ENCODE peak calls at places on chromosomes 13 and 19, in six cellular contexts. G is cardiac muscle cell; N is CD8-positive, alpha-beta T cell; D is AG10803; J is endodermal cell; Z is lower lobe of right lung. F is an unnamed sample.

GRCh38 chr19:2775556-2776430 is 7.3 kb downstream of the SGTA start:
- DNase-seq in G (no peak), N (peak), D (peak), J (no peak), Z (peak), F (no peak)

GRCh38 chr13:46668302-46668720 is 115.3 kb downstream of the LRCH1 start:
- DNase-seq in G (no peak), N (no peak), D (peak), J (no peak), Z (no peak), F (peak)

GRCh38 chr13:85806553-85807175 is 7.4 kb upstream of the SLITRK6 start:
- DNase-seq in G (peak), N (no peak), D (peak), J (no peak), Z (no peak), F (peak)

GRCh38 chr13:92941167-92941566 is 285.4 kb upstream of the GPC6 start:
- DNase-seq in G (no peak), N (no peak), D (no peak), J (no peak), Z (no peak), F (no peak)

GRCh38 chr19:38736413-38737280 is 7.6 kb downstream of the CAPN12 start:
- DNase-seq in G (peak), N (peak), D (peak), J (peak), Z (peak), F (peak)

GRCh38 chr13:66826398-66826797 is 403.7 kb downstream of the PCDH9 start:
- DNase-seq in G (no peak), N (no peak), D (no peak), J (no peak), Z (no peak), F (no peak)

GRCh38 chr13:107669356-107669755 is 546.0 kb downstream of the LIG4 start:
- DNase-seq in G (no peak), N (no peak), D (peak), J (no peak), Z (no peak), F (no peak)

GRCh38 chr13:33489563-33489962 is 204.0 kb upstream of the STARD13 start:
- DNase-seq in G (no peak), N (no peak), D (no peak), J (no peak), Z (no peak), F (no peak)

GRCh38 chr19:5977222-5977784 is 637 bp downstream of the RANBP3 start:
- DNase-seq in G (peak), N (no peak), D (no peak), J (no peak), Z (no peak), F (no peak)

GRCh38 chr13:30806784-30807183 is 71.4 kb downstream of the ALOX5AP start:
- DNase-seq in G (peak), N (no peak), D (peak), J (no peak), Z (no peak), F (no peak)

GRCh38 chr13:75635621-75636338 is at the start of gene LMO7:
- DNase-seq in G (peak), N (peak), D (peak), J (peak), Z (peak), F (peak)

GRCh38 chr13:110125613-110126272 is 181.2 kb downstream of the COL4A1 start:
- DNase-seq in G (no peak), N (no peak), D (no peak), J (no peak), Z (no peak), F (no peak)

GRCh38 chr19:3249408-3249807 is 24.9 kb downstream of the CELF5 start:
- DNase-seq in G (no peak), N (no peak), D (no peak), J (peak), Z (no peak), F (peak)

GRCh38 chr13:91714726-91715334 is 316.4 kb downstream of the GPC5 start:
- DNase-seq in G (no peak), N (no peak), D (no peak), J (peak), Z (no peak), F (no peak)

GRCh38 chr19:18306903-18307681 is 15.8 kb downstream of the LSM4 start:
- DNase-seq in G (no peak), N (peak), D (no peak), J (peak), Z (no peak), F (peak)

GRCh38 chr19:900302-901111 is 7.2 kb downstream of the RNU6-9 start:
- DNase-seq in G (no peak), N (peak), D (no peak), J (peak), Z (no peak), F (no peak)

GRCh38 chr13:36395280-36395679 is 37.0 kb upstream of the CCNA1 start:
- DNase-seq in G (no peak), N (no peak), D (peak), J (no peak), Z (no peak), F (peak)

GRCh38 chr13:111542530-111543341 is 222.3 kb downstream of the TEX29 start:
- DNase-seq in G (no peak), N (no peak), D (no peak), J (no peak), Z (no peak), F (no peak)

GRCh38 chr19:14383898-14384669 is 2.8 kb downstream of the ADGRE5 start:
- DNase-seq in G (no peak), N (peak), D (peak), J (no peak), Z (peak), F (peak)

GRCh38 chr13:34667356-34668218 is 274.5 kb upstream of the NBEA start:
- DNase-seq in G (no peak), N (no peak), D (no peak), J (no peak), Z (no peak), F (no peak)

GRCh38 chr19:43721469-43722048 is 5.7 kb downstream of the IRGC start:
- DNase-seq in G (no peak), N (no peak), D (no peak), J (no peak), Z (no peak), F (no peak)
- TF ChIP-seq CTCF in G (no peak), N (no peak), D (no peak), J (no peak), Z (no peak), F (no peak)

GRCh38 chr19:8610928-8611284 is 391 bp upstream of the ADAMTS10 start:
- DNase-seq in G (no peak), N (no peak), D (no peak), J (no peak), Z (no peak), F (no peak)

GRCh38 chr19:8608858-8609209 is 1.7 kb downstream of the ADAMTS10 start:
- DNase-seq in G (no peak), N (no peak), D (no peak), J (no peak), Z (no peak), F (no peak)

GRCh38 chr19:8611391-8611883 is 922 bp upstream of the ADAMTS10 start:
- DNase-seq in G (no peak), N (peak), D (peak), J (peak), Z (no peak), F (no peak)

GRCh38 chr19:8609210-8610040 is 1.1 kb downstream of the ADAMTS10 start:
- DNase-seq in G (peak), N (peak), D (peak), J (peak), Z (peak), F (no peak)

GRCh38 chr19:8610041-8610927 is at the start of gene ADAMTS10:
- DNase-seq in G (peak), N (peak), D (peak), J (peak), Z (no peak), F (no peak)
- H3K4me3 ChIP-seq in G (peak), N (peak), D (peak), J (peak), Z (peak), F (no peak)

GRCh38 chr19:44807652-44808462 is 1.0 kb upstream of the BCAM start:
- DNase-seq in G (peak), N (no peak), D (peak), J (peak), Z (peak), F (no peak)
- TF ChIP-seq CTCF in G (peak), N (no peak), D (peak), J (peak), Z (peak), F (peak)

DNA sequence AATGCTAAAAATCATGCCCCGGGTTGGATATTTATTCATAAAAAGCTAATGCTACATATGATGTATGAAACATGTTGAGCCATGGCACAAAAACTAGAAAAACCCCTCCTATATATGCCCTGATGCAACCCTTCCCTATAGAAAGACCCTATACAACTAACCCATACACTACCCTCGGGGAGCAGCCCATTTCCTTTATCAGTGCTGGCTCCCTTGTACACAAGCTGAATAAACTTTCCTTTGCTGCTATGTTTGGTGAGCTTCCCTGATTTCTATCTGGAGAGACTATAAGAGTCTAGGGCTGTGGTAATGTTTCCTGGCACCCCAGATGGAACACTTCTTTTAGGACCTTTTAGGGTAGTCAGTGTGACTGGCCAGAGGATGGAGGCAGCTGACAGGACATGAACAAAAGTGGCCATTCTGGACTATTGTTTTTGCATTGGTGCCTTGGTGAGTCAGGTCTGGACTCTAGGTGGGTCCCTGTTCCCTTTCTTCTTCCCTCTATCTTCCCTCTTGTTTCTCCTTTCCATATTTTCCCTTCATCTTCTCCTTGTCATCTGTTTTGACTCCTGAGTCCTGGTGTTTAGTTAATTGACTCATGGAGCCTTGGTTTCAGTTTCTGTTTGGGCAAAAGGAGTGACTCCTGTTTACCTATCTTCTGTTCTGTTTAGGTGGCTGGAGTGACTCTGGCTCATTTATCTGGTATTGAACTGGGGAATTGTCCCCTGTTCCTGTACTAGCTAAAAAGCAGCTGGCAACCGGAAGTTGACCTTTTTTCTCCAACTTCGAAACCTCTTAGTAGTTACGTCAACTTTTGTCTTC is 1321.8 kb upstream of the PCDH9 start:
- DNase-seq in G (no peak), N (no peak), D (no peak), J (no peak), Z (no peak), F (no peak)
- H3K4me3 ChIP-seq in G (no peak), N (no peak), D (no peak), J (no peak), Z (no peak), F (no peak)

GRCh38 chr19:45882652-45883585 is 3.0 kb downstream of the IRF2BP1 start:
- DNase-seq in G (peak), N (peak), D (peak), J (peak), Z (peak), F (peak)

GRCh38 chr19:45883586-45883880 is 2.4 kb downstream of the IRF2BP1 start:
- DNase-seq in G (no peak), N (no peak), D (no peak), J (peak), Z (no peak), F (no peak)

GRCh38 chr19:45885556-45886426 is at the start of gene IRF2BP1:
- DNase-seq in G (peak), N (peak), D (peak), J (peak), Z (peak), F (peak)

GRCh38 chr19:45884682-45885555 is 1.0 kb downstream of the IRF2BP1 start:
- DNase-seq in G (peak), N (no peak), D (no peak), J (peak), Z (no peak), F (no peak)

DNA sequence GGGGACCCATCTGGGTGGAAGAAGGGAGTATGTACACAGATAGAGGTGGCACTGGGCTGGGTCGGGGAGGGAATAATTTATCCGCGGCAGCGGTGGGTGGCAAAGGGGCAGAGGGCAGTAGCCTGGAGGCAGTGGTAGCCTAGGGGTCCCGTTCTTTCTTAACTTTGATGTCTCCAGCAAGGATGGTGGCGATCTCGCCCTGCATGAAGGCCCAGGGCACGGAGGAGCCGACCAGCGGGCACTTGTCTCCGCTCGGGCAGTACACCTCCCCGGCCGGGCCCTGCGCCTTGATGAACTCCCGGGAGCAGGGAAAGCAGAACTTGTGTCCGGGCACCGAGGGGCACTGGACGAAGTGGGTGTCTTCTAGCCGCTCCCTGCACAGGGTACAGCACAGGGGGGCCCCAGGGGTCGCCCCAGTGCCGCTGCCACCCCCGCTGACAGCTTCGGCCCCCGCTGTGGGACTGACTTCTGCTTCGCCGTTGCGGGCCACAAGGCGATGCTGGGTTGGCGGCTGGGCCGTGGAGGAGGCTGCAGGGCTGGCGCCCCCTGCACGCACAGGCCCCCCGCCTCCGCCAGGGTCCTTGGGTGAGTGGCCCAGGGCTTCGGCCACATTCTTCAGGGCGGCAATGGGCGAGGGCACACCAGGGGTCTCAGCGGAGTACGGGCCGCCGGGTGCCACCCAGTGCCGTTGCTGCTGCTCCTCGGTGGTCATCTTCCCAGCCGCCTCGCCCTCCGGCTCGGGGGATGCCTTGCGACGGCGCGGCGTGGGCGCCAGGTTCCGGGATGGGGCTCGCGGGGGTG is 1.9 kb downstream of the IRF2BP1 start:
- DNase-seq in G (no peak), N (no peak), D (no peak), J (peak), Z (no peak), F (no peak)
- TF ChIP-seq CTCF in G (no peak), N (no peak), D (no peak), J (no peak), Z (no peak), F (no peak)

GRCh38 chr13:99895428-99895998 is 76.1 kb downstream of the ZIC5 start:
- DNase-seq in G (no peak), N (no peak), D (no peak), J (peak), Z (no peak), F (no peak)
- H3K4me3 ChIP-seq in G (no peak), N (peak), D (peak), J (peak), Z (peak), F (peak)

GRCh38 chr19:45927565-45928261 is 13.1 kb upstream of the NANOS2 start:
- DNase-seq in G (peak), N (peak), D (peak), J (peak), Z (peak), F (peak)
- TF ChIP-seq CTCF in G (no peak), N (peak), D (no peak), J (peak), Z (no peak), F (no peak)

GRCh38 chr19:57421037-57421436 is 10.1 kb downstream of the ZNF17 start:
- DNase-seq in G (no peak), N (no peak), D (no peak), J (no peak), Z (no peak), F (no peak)
- H3K4me3 ChIP-seq in G (no peak), N (no peak), D (no peak), J (no peak), Z (no peak), F (no peak)

GRCh38 chr13:28718186-28718537 is 608 bp downstream of the SLC46A3 start:
- DNase-seq in G (no peak), N (no peak), D (peak), J (no peak), Z (no peak), F (no peak)

GRCh38 chr13:28717170-28717569 is 1.6 kb downstream of the SLC46A3 start:
- DNase-seq in G (no peak), N (no peak), D (no peak), J (no peak), Z (no peak), F (no peak)

GRCh38 chr13:28719656-28720055 is 886 bp upstream of the SLC46A3 start:
- DNase-seq in G (no peak), N (no peak), D (peak), J (no peak), Z (no peak), F (no peak)

GRCh38 chr13:28718538-28719226 is at the start of gene SLC46A3:
- DNase-seq in G (peak), N (peak), D (peak), J (peak), Z (peak), F (peak)

DNA sequence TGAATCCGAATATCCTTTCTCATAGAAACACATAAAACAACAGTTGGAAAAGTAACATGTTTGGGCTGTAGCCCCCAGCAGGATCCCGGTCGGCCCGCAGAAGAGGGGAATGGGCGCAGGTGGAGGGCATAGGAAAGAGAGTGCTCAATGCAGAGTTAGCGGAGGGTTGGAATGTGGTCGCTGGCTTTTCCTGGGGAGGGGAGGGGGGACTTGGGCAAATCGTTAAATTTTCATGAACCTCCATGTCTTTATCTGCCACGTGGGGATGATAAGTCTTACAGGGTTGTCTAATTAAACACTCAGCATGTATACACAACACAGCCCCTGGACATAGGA is 425 bp upstream of the SLC46A3 start:
- DNase-seq in G (no peak), N (no peak), D (no peak), J (no peak), Z (no peak), F (no peak)
- TF ChIP-seq CTCF in G (no peak), N (no peak), D (no peak), J (no peak), Z (no peak), F (no peak)